ENCODE peak calls at places on chromosomes 7 and 10, in four cellular contexts. C, G, V and N are unnamed samples.
A peak's percentile ranks its signal among the peaks of the same experiment; 100 is the strongest.

GRCh38 chr7:43649755-43650274 is 66.9 kb downstream of the STK17A start:
- DNase-seq in C (no peak), G (no peak), V (no peak), N (peak; percentile 97)

GRCh38 chr10:100569687-100570517 is 34.2 kb downstream of the HIF1AN start:
- DNase-seq in C (peak; percentile 43), G (no peak), V (peak; percentile 29), N (no peak)

GRCh38 chr10:1412531-1413189 is 324.7 kb downstream of the ADARB2 start:
- DNase-seq in C (no peak), G (no peak), V (no peak), N (no peak)

GRCh38 chr7:36264123-36264916 is 111.3 kb downstream of the EEPD1 start:
- DNase-seq in C (no peak), G (no peak), V (no peak), N (no peak)

GRCh38 chr7:25803117-25803887 is 348.7 kb upstream of the NFE2L3 start:
- DNase-seq in C (no peak), G (no peak), V (no peak), N (no peak)

GRCh38 chr7:21944616-21945373 is 904 bp downstream of the CDCA7L start:
- DNase-seq in C (no peak), G (peak; percentile 16), V (no peak), N (no peak)

GRCh38 chr10:80608706-80609105 is 71.0 kb downstream of the SH2D4B start:
- DNase-seq in C (no peak), G (no peak), V (no peak), N (no peak)

GRCh38 chr7:48089415-48089975 is 430 bp downstream of the UPP1 start:
- DNase-seq in C (no peak), G (no peak), V (peak; percentile 45), N (no peak)

GRCh38 chr10:58064714-58065528 is 202.8 kb downstream of the IPMK start:
- DNase-seq in C (peak; percentile 35), G (peak; percentile 24), V (peak; percentile 22), N (no peak)

GRCh38 chr10:100826983-100827818 is 81.8 kb downstream of the PAX2 start:
- DNase-seq in C (no peak), G (peak; percentile 67), V (peak; percentile 19), N (no peak)

GRCh38 chr10:22560391-22561239 is 153.8 kb downstream of the PIP4K2A start:
- DNase-seq in C (no peak), G (no peak), V (no peak), N (no peak)

GRCh38 chr7:112204776-112205347 is 1.3 kb downstream of the DOCK4 start:
- DNase-seq in C (no peak), G (peak; percentile 14), V (no peak), N (no peak)

GRCh38 chr7:73865738-73866445 is 4.9 kb downstream of the TMEM270 start:
- DNase-seq in C (peak; percentile 34), G (peak; percentile 58), V (no peak), N (no peak)

GRCh38 chr7:128869138-128869943 is 6.7 kb downstream of the ATP6V1F start:
- DNase-seq in C (no peak), G (no peak), V (peak; percentile 48), N (no peak)

GRCh38 chr10:126387041-126387908 is 1.0 kb downstream of the ADAM12 start:
- DNase-seq in C (no peak), G (peak; percentile 70), V (peak; percentile 32), N (no peak)

GRCh38 chr10:86372119-86372784 is 5.7 kb upstream of the GRID1 start:
- DNase-seq in C (no peak), G (no peak), V (no peak), N (no peak)

GRCh38 chr7:40866601-40867000 is 731.8 kb downstream of the SUGCT start:
- DNase-seq in C (no peak), G (no peak), V (no peak), N (no peak)

GRCh38 chr7:23184709-23185354 is 3.0 kb downstream of the NUP42 start:
- DNase-seq in C (peak; percentile 49), G (peak; percentile 22), V (peak; percentile 20), N (peak; percentile 17)

GRCh38 chr7:2646680-2647571 is 15.1 kb downstream of the TTYH3 start:
- DNase-seq in C (no peak), G (no peak), V (peak; percentile 97), N (no peak)

GRCh38 chr10:17747883-17748550 is 4.0 kb upstream of the TMEM236 start:
- DNase-seq in C (peak; percentile 18), G (no peak), V (no peak), N (no peak)

GRCh38 chr7:38563736-38564135 is 67.4 kb downstream of the AMPH start:
- DNase-seq in C (no peak), G (no peak), V (no peak), N (no peak)

GRCh38 chr10:3095373-3096139 is 28.2 kb downstream of the PFKP start:
- DNase-seq in C (peak; percentile 89), G (peak; percentile 92), V (peak; percentile 80), N (peak; percentile 25)

GRCh38 chr10:69439813-69440506 is 11.3 kb upstream of the TSPAN15 start:
- DNase-seq in C (peak; percentile 52), G (no peak), V (no peak), N (no peak)

GRCh38 chr7:45893374-45893995 is 5.2 kb downstream of the IGFBP1 start:
- DNase-seq in C (no peak), G (no peak), V (no peak), N (no peak)

GRCh38 chr7:45893996-45894664 is 5.8 kb downstream of the IGFBP1 start:
- DNase-seq in C (no peak), G (no peak), V (no peak), N (no peak)

GRCh38 chr7:45891462-45892402 is 3.4 kb downstream of the IGFBP1 start:
- DNase-seq in C (no peak), G (no peak), V (no peak), N (no peak)

GRCh38 chr7:45890902-45891461 is 2.7 kb downstream of the IGFBP1 start:
- DNase-seq in C (peak; percentile 36), G (no peak), V (peak; percentile 30), N (no peak)

GRCh38 chr7:45892407-45893035 is 4.2 kb downstream of the IGFBP1 start:
- DNase-seq in C (peak; percentile 18), G (no peak), V (no peak), N (no peak)
- TF ChIP-seq CEBPB in C (no peak), G (no peak), V (no peak), N (no peak)

DNA sequence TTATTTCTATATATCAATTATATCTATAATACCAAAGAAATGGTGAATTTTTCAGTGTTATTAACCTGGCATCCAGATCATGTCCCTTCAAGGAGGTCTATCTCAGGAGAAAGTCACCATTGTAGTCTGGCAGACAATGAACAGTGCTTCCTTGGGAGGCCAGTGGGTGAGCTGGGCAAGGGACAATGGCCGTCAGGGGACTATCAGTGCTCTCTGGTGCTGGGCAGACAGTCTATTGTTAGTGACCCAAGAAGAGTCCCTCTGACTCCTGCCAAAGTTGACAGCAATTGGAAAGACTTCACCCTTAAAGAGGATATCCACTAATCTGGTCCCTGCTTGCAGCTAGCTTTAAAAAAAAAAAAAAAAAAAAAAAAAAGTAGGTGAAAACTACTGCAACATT is 7.1 kb downstream of the JAZF1 start:
- DNase-seq in C (no peak), G (no peak), V (no peak), N (no peak)
- TF ChIP-seq CHD4 in C (no peak), G (no peak), V (no peak), N (no peak)

GRCh38 chr7:100692578-100692961 is 1.5 kb downstream of the GIGYF1 start:
- DNase-seq in C (no peak), G (no peak), V (peak; percentile 21), N (no peak)

GRCh38 chr7:100691676-100692577 is 2.1 kb downstream of the GIGYF1 start:
- DNase-seq in C (peak; percentile 72), G (peak; percentile 93), V (peak; percentile 82), N (no peak)

GRCh38 chr7:100693312-100694195 is 496 bp downstream of the GIGYF1 start:
- DNase-seq in C (no peak), G (no peak), V (peak; percentile 93), N (no peak)

GRCh38 chr7:100696123-100696521 is 2.1 kb upstream of the GIGYF1 start:
- DNase-seq in C (no peak), G (no peak), V (no peak), N (no peak)

GRCh38 chr7:100694196-100694745 is at the start of gene GIGYF1:
- DNase-seq in C (peak; percentile 33), G (peak; percentile 84), V (peak; percentile 99), N (no peak)
- TF ChIP-seq CEBPB in C (no peak), G (no peak), V (no peak), N (no peak)

GRCh38 chr10:115935731-115936130 is 337.3 kb downstream of the GFRA1 start:
- DNase-seq in C (no peak), G (no peak), V (no peak), N (no peak)

GRCh38 chr10:115932099-115932498 is 340.9 kb downstream of the GFRA1 start:
- DNase-seq in C (no peak), G (no peak), V (no peak), N (no peak)

GRCh38 chr10:115936926-115937755 is 335.9 kb downstream of the GFRA1 start:
- DNase-seq in C (no peak), G (no peak), V (no peak), N (no peak)

GRCh38 chr10:115933098-115933497 is 339.9 kb downstream of the GFRA1 start:
- DNase-seq in C (no peak), G (no peak), V (no peak), N (no peak)

GRCh38 chr10:115931301-115931700 is 341.7 kb downstream of the GFRA1 start:
- DNase-seq in C (no peak), G (no peak), V (no peak), N (no peak)
- TF ChIP-seq CHD4 in C (no peak), G (no peak), V (no peak), N (no peak)

DNA sequence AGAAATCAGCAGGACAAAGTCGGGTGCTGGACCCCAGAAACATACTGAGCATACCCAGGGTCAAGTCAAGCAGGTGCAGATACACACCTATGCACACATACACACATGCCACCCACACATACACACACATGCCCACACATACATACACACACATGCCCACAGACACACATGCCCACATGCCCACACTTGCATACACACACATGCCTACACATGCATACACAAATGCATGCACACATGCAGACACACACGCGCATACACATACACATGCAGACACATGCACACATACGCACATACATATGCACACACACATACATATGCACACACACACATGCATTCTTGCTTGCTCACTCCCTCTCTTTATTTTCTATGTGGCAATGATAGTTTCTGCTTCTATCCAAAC is 83.9 kb downstream of the EBF3 start:
- DNase-seq in C (no peak), G (no peak), V (no peak), N (no peak)
- TF ChIP-seq CEBPB in C (no peak), G (no peak), V (no peak), N (no peak)

DNA sequence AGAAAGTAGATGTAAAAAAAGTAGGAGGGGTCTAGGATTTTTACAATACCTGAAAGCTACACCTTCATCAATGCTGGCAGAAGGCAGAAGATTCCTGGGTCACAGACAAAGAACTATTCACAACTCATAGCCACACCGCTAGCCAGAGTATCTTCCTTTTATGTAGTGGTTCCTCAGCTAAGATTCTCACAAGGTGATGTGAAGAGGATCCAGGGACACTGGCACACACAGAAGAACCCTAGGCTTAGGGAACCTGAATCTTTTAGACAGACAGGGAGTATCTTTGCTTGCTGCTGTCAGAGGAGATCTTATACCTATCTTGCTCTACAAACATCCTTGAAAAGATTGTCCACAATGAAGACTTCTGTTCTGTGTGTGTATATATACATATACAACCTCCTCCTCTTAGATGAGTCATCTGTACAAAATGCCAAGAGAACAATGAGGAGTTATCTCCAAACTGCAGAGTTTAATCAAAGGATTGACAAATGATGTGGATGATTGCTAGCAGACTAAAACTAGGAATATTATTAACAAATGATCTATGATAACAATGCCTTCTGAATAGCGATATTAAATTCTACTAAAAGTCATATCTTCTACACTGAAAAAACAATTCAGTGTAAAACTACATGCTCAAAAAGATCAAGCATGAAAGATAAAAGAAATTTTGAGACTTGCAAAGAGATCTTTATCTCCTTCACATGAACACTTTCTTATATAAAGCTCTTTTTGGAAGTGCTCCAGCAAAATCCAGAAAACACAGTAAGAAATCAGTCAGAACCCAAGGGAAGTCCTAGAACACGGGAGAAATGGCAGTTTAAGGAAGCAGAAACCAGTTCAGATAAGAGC is 409.3 kb downstream of the PARD3 start:
- DNase-seq in C (peak; percentile 82), G (no peak), V (no peak), N (no peak)
- TF ChIP-seq CHD4 in C (no peak), G (no peak), V (no peak), N (no peak)